ENCODE peak calls at places on chromosomes 16 and 17, in seven cellular contexts. X is nephron progenitor cell; P is stomach; Y is NCI-H446 treated with DMSO at 0.1 percent for 48 hours; V is HTR-8/SVneo; H is CD4-positive, alpha-beta memory T cell; T is activated T-cell treated with anti-CD3 and anti-CD28 coated beads, Interleukin-2, amount 50 U/mL, for 72 hours. L is an unnamed sample.

GRCh38 chr17:77690271-77691161 is 268.0 kb upstream of the TNRC6C start:
- DNase-seq in X (peak), P (no peak), Y (no peak), V (no peak), H (peak), T (no peak), L (no peak)

GRCh38 chr16:89324056-89325010 is 106.8 kb downstream of the ZNF778 start:
- DNase-seq in X (no peak), P (no peak), Y (no peak), V (no peak), H (no peak), T (peak), L (no peak)

GRCh38 chr17:75498726-75499213 is 16.6 kb downstream of the CASKIN2 start:
- DNase-seq in X (no peak), P (no peak), Y (no peak), V (no peak), H (no peak), T (no peak), L (no peak)

GRCh38 chr17:68035131-68035522 is 408 bp upstream of the KPNA2 start:
- DNase-seq in X (peak), P (peak), Y (peak), V (peak), H (no peak), T (peak), L (peak)

GRCh38 chr16:69106491-69107291 is 1.2 kb downstream of the HAS3 start:
- DNase-seq in X (peak), P (no peak), Y (no peak), V (no peak), H (no peak), T (peak), L (no peak)

GRCh38 chr17:57900991-57901743 is 51.3 kb upstream of the MRPS23 start:
- DNase-seq in X (no peak), P (peak), Y (no peak), V (no peak), H (no peak), T (no peak), L (no peak)

GRCh38 chr17:1590031-1590746 is 27.6 kb upstream of the PITPNA start:
- DNase-seq in X (no peak), P (peak), Y (no peak), V (peak), H (no peak), T (peak), L (peak)

GRCh38 chr17:2800367-2800766 is 4.1 kb downstream of the RAP1GAP2 start:
- DNase-seq in X (no peak), P (no peak), Y (no peak), V (no peak), H (no peak), T (no peak), L (no peak)

GRCh38 chr17:73231363-73231762 is 30.3 kb downstream of the CPSF4L start:
- DNase-seq in X (peak), P (no peak), Y (no peak), V (peak), H (no peak), T (no peak), L (no peak)

GRCh38 chr16:68357521-68357922 is 46.7 kb downstream of the PRMT7 start:
- DNase-seq in X (no peak), P (no peak), Y (no peak), V (no peak), H (no peak), T (no peak), L (no peak)

GRCh38 chr16:56192644-56192960 is 1.3 kb downstream of the GNAO1 start:
- DNase-seq in X (no peak), P (no peak), Y (no peak), V (no peak), H (no peak), T (no peak), L (no peak)

GRCh38 chr17:39845052-39845976 is 18.8 kb downstream of the IKZF3 start:
- DNase-seq in X (no peak), P (no peak), Y (no peak), V (no peak), H (no peak), T (no peak), L (no peak)

GRCh38 chr17:60941028-60941427 is 263.4 kb downstream of the BCAS3 start:
- DNase-seq in X (no peak), P (peak), Y (peak), V (no peak), H (no peak), T (no peak), L (no peak)

GRCh38 chr17:76643553-76644148 is at the start of gene ST6GALNAC1:
- DNase-seq in X (no peak), P (peak), Y (no peak), V (no peak), H (peak), T (no peak), L (no peak)

L was measured in amniotic stem cell.